ENCODE peak calls at places on chromosomes 2 and 18, in four cellular contexts. I is caudate nucleus, W is AG10803, B is kidney. X is an unnamed sample.

GRCh38 chr18:58576641-58577251 is 52.1 kb downstream of the ALPK2 start:
- DNase-seq in W (no peak), I (no peak), B (no peak), X (no peak)

GRCh38 chr2:43993437-43993836 is 2.4 kb downstream of the LRPPRC start:
- DNase-seq in B (no peak), W (no peak), I (no peak), X (no peak)

GRCh38 chr2:172196768-172197322 is 94.1 kb upstream of the DLX2 start:
- DNase-seq in W (peak), B (no peak), I (no peak), X (peak)

GRCh38 chr18:59885579-59886163 is 14.1 kb upstream of the PMAIP1 start:
- DNase-seq in I (no peak), B (no peak), W (peak), X (no peak)

GRCh38 chr2:232632904-232633412 is 446 bp upstream of the EFHD1 start:
- DNase-seq in B (peak), I (peak), W (no peak), X (no peak)

GRCh38 chr2:85160946-85161625 is 27.9 kb downstream of the TCF7L1 start:
- DNase-seq in W (peak), I (no peak), B (no peak), X (no peak)

GRCh38 chr2:70461414-70461813 is 92.2 kb downstream of the TGFA start:
- DNase-seq in B (no peak), I (no peak), W (no peak), X (no peak)

GRCh38 chr2:47771211-47771610 is 11.7 kb upstream of the MSH6 start:
- DNase-seq in W (peak), B (no peak), I (peak), X (no peak)

GRCh38 chr18:72830109-72830508 is 37.7 kb downstream of the NETO1 start:
- DNase-seq in W (peak), B (no peak), I (no peak), X (no peak)

GRCh38 chr2:219309278-219309677 is at the start of gene PTPRN:
- DNase-seq in I (peak), W (peak), B (no peak), X (no peak)

GRCh38 chr2:241300000-241300399 is 15.5 kb downstream of the HDLBP start:
- DNase-seq in I (no peak), B (no peak), W (no peak), X (no peak)

GRCh38 chr2:96085541-96086355 is 30.6 kb downstream of the ADRA2B start:
- DNase-seq in B (no peak), W (no peak), I (no peak), X (no peak)

GRCh38 chr2:238716585-238716984 is 131.3 kb upstream of the TWIST2 start:
- DNase-seq in I (no peak), W (no peak), B (no peak), X (no peak)

GRCh38 chr2:128456281-128456680 is 137.6 kb upstream of the HS6ST1 start:
- DNase-seq in I (peak), B (no peak), W (no peak), X (no peak)

GRCh38 chr18:22044474-22045220 is 124.7 kb upstream of the GATA6 start:
- DNase-seq in W (no peak), I (no peak), B (no peak), X (no peak)

GRCh38 chr2:204321910-204322765 is 223.1 kb upstream of the PARD3B start:
- DNase-seq in I (no peak), B (no peak), W (peak), X (no peak)

GRCh38 chr2:112811841-112812306 is 24.7 kb downstream of the IL1B start:
- DNase-seq in W (peak), I (no peak), B (no peak), X (no peak)

GRCh38 chr2:85888745-85889647 is at the start of gene ST3GAL5:
- DNase-seq in W (peak), I (peak), B (peak), X (peak)

GRCh38 chr2:65421432-65421748 is 11.0 kb downstream of the SPRED2 start:
- DNase-seq in I (no peak), W (no peak), B (no peak), X (no peak)

GRCh38 chr2:21642647-21643046 is 518.9 kb downstream of the TDRD15 start:
- DNase-seq in W (no peak), I (no peak), B (no peak), X (no peak)

X was measured in activated CD8-positive, alpha-beta memory T cell treated with anti-CD3 and anti-CD28 coated beads for 48 hours.